ENCODE peak calls at places on chromosome 10, in eight cellular contexts. One of them, this sample, is unnamed.

GRCh38 chr10:124225468-124226270 is 132.3 kb upstream of the CHST15 start:
- DNase-seq in aorta: no peak
- DNase-seq in fibroblast of mammary gland: no peak
- DNase-seq in GM06990: no peak
- DNase-seq in left ventricle myocardium inferior: no peak
- DNase-seq in mucosa of descending colon: no peak
- DNase-seq in neuronal stem cell: no peak
- DNase-seq in retinal pigment epithelial cell: no peak
- DNase-seq in this sample: no peak

GRCh38 chr10:48383393-48383792 is 76.9 kb downstream of the MAPK8 start:
- DNase-seq in neuronal stem cell: no peak
- DNase-seq in mucosa of descending colon: no peak
- DNase-seq in aorta: no peak
- DNase-seq in GM06990: no peak
- DNase-seq in fibroblast of mammary gland: no peak
- DNase-seq in left ventricle myocardium inferior: no peak
- DNase-seq in retinal pigment epithelial cell: peak; percentile 39
- DNase-seq in this sample: no peak

GRCh38 chr10:24952146-24952700 is at the start of gene PRTFDC1:
- DNase-seq in retinal pigment epithelial cell: no peak
- DNase-seq in neuronal stem cell: peak; percentile 48
- DNase-seq in aorta: peak; percentile 63
- DNase-seq in GM06990: peak; percentile 59
- DNase-seq in mucosa of descending colon: peak; percentile 67
- DNase-seq in left ventricle myocardium inferior: peak; percentile 56
- DNase-seq in fibroblast of mammary gland: no peak
- DNase-seq in this sample: no peak

GRCh38 chr10:122050811-122051210 is 61.8 kb downstream of the TACC2 start:
- DNase-seq in fibroblast of mammary gland: no peak
- DNase-seq in GM06990: no peak
- DNase-seq in neuronal stem cell: no peak
- DNase-seq in mucosa of descending colon: no peak
- DNase-seq in aorta: no peak
- DNase-seq in left ventricle myocardium inferior: no peak
- DNase-seq in retinal pigment epithelial cell: no peak
- DNase-seq in this sample: no peak

GRCh38 chr10:103114876-103115275 is 78.2 kb downstream of the NT5C2 start:
- DNase-seq in mucosa of descending colon: no peak
- DNase-seq in fibroblast of mammary gland: no peak
- DNase-seq in neuronal stem cell: no peak
- DNase-seq in left ventricle myocardium inferior: no peak
- DNase-seq in aorta: no peak
- DNase-seq in retinal pigment epithelial cell: no peak
- DNase-seq in GM06990: no peak
- DNase-seq in this sample: no peak

GRCh38 chr10:91875779-91876178 is 33.5 kb downstream of the FGFBP3 start:
- DNase-seq in fibroblast of mammary gland: no peak
- DNase-seq in left ventricle myocardium inferior: no peak
- DNase-seq in retinal pigment epithelial cell: no peak
- DNase-seq in neuronal stem cell: no peak
- DNase-seq in aorta: no peak
- DNase-seq in mucosa of descending colon: no peak
- DNase-seq in GM06990: no peak
- DNase-seq in this sample: no peak

GRCh38 chr10:95661818-95662217 is 5.3 kb upstream of the ALDH18A1 start:
- DNase-seq in retinal pigment epithelial cell: no peak
- DNase-seq in GM06990: no peak
- DNase-seq in fibroblast of mammary gland: no peak
- DNase-seq in left ventricle myocardium inferior: no peak
- DNase-seq in neuronal stem cell: no peak
- DNase-seq in aorta: no peak
- DNase-seq in mucosa of descending colon: no peak
- DNase-seq in this sample: no peak

GRCh38 chr10:60963441-60964256 is 19.7 kb upstream of the RHOBTB1 start:
- DNase-seq in neuronal stem cell: no peak
- DNase-seq in fibroblast of mammary gland: peak; percentile 63
- DNase-seq in mucosa of descending colon: no peak
- DNase-seq in left ventricle myocardium inferior: no peak
- DNase-seq in retinal pigment epithelial cell: no peak
- DNase-seq in GM06990: no peak
- DNase-seq in aorta: no peak
- DNase-seq in this sample: no peak

GRCh38 chr10:119205926-119206602 is 1.3 kb upstream of the GRK5 start:
- DNase-seq in aorta: peak; percentile 82
- DNase-seq in mucosa of descending colon: peak; percentile 87
- DNase-seq in neuronal stem cell: no peak
- DNase-seq in fibroblast of mammary gland: no peak
- DNase-seq in left ventricle myocardium inferior: peak; percentile 83
- DNase-seq in GM06990: no peak
- DNase-seq in retinal pigment epithelial cell: no peak
- DNase-seq in this sample: peak; percentile 89

GRCh38 chr10:121597504-121598241 is 571 bp downstream of the FGFR2 start:
- DNase-seq in retinal pigment epithelial cell: no peak
- DNase-seq in GM06990: no peak
- DNase-seq in left ventricle myocardium inferior: no peak
- DNase-seq in aorta: peak; percentile 50
- DNase-seq in neuronal stem cell: peak; percentile 45
- DNase-seq in mucosa of descending colon: peak; percentile 60
- DNase-seq in fibroblast of mammary gland: no peak
- DNase-seq in this sample: no peak

GRCh38 chr10:29151011-29151410 is 137.9 kb upstream of the LYZL1 start:
- DNase-seq in mucosa of descending colon: no peak
- DNase-seq in aorta: no peak
- DNase-seq in retinal pigment epithelial cell: no peak
- DNase-seq in fibroblast of mammary gland: no peak
- DNase-seq in left ventricle myocardium inferior: no peak
- DNase-seq in GM06990: no peak
- DNase-seq in neuronal stem cell: peak; percentile 52
- DNase-seq in this sample: no peak

GRCh38 chr10:98270786-98271185 is 2.8 kb upstream of the LOXL4 start:
- DNase-seq in retinal pigment epithelial cell: no peak
- DNase-seq in aorta: no peak
- DNase-seq in GM06990: no peak
- DNase-seq in fibroblast of mammary gland: no peak
- DNase-seq in left ventricle myocardium inferior: no peak
- DNase-seq in neuronal stem cell: no peak
- DNase-seq in mucosa of descending colon: no peak
- DNase-seq in this sample: no peak

GRCh38 chr10:76318171-76318570 is 886.7 kb downstream of the LRMDA start:
- DNase-seq in fibroblast of mammary gland: no peak
- DNase-seq in aorta: no peak
- DNase-seq in left ventricle myocardium inferior: no peak
- DNase-seq in mucosa of descending colon: no peak
- DNase-seq in retinal pigment epithelial cell: no peak
- DNase-seq in neuronal stem cell: no peak
- DNase-seq in GM06990: no peak
- DNase-seq in this sample: no peak

GRCh38 chr10:101768791-101769170 is 7.1 kb downstream of the FGF8 start:
- DNase-seq in aorta: no peak
- DNase-seq in fibroblast of mammary gland: no peak
- DNase-seq in mucosa of descending colon: no peak
- DNase-seq in neuronal stem cell: no peak
- DNase-seq in retinal pigment epithelial cell: no peak
- DNase-seq in GM06990: no peak
- DNase-seq in left ventricle myocardium inferior: no peak
- DNase-seq in this sample: no peak

GRCh38 chr10:57785068-57785467 is 482.6 kb downstream of the IPMK start:
- DNase-seq in neuronal stem cell: no peak
- DNase-seq in GM06990: no peak
- DNase-seq in retinal pigment epithelial cell: no peak
- DNase-seq in fibroblast of mammary gland: no peak
- DNase-seq in left ventricle myocardium inferior: no peak
- DNase-seq in mucosa of descending colon: no peak
- DNase-seq in aorta: no peak
- DNase-seq in this sample: no peak

GRCh38 chr10:5999440-6000165 is 22.3 kb upstream of the IL15RA start:
- DNase-seq in GM06990: no peak
- DNase-seq in left ventricle myocardium inferior: no peak
- DNase-seq in mucosa of descending colon: no peak
- DNase-seq in aorta: no peak
- DNase-seq in fibroblast of mammary gland: no peak
- DNase-seq in neuronal stem cell: no peak
- DNase-seq in retinal pigment epithelial cell: no peak
- DNase-seq in this sample: peak; percentile 77

GRCh38 chr10:112389147-112389822 is 15.4 kb downstream of the ACSL5 start:
- DNase-seq in neuronal stem cell: no peak
- DNase-seq in aorta: peak; percentile 66
- DNase-seq in GM06990: peak; percentile 36
- DNase-seq in fibroblast of mammary gland: peak; percentile 54
- DNase-seq in mucosa of descending colon: no peak
- DNase-seq in retinal pigment epithelial cell: peak; percentile 46
- DNase-seq in left ventricle myocardium inferior: no peak
- DNase-seq in this sample: no peak

DNA sequence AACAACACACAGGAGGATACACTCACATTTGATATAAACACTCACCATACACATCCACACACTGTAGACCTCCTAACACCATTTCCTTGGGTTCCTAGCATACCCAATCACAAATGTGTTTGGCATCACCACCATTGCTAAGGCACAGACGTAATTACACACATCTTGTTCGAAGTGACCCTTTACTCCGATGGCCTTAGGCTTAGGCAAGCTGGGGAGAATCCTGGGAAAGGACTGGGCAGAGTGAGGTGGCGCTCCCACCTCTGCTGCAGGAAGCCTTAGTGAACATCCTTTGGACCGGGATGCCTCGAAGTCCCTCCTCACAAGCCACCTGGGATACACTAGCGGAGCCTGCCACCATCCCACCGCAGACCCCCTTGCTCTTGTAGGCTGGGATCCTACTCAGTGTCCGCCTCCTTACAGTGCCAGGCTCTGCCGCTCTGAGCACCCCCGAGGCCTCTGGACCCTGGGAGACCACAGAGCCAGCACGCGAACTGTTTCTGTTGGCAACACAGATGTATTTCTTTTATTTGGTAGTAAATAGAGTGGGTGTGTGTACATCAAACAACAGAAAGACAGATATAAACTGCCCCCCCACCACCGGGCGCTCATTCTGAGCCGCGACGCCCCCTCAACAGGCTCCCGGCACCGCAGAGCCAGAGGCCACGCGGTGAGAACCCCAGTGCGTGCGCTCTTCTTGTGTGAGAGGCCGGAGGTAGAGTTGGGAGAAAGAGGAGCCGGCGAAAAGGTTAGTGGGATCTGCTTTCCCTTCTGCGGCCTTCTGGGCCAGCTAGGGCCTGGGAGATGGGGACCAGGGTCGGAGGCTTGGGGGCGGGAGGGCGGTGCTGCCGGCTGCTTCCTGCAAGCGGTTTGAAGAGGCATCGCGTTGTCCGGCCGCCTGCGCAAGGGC is 5.9 kb upstream of the HMX2 start:
- DNase-seq in mucosa of descending colon: no peak
- DNase-seq in fibroblast of mammary gland: no peak
- DNase-seq in GM06990: no peak
- DNase-seq in aorta: no peak
- DNase-seq in neuronal stem cell: no peak
- DNase-seq in left ventricle myocardium inferior: no peak
- DNase-seq in retinal pigment epithelial cell: no peak
- DNase-seq in this sample: no peak
- H3K4me3 ChIP-seq in mucosa of descending colon: no peak overlapping the region
- H3K4me3 ChIP-seq in fibroblast of mammary gland: no peak overlapping the region
- H3K4me3 ChIP-seq in GM06990: no peak overlapping the region
- H3K4me3 ChIP-seq in aorta: no peak overlapping the region
- H3K4me3 ChIP-seq in neuronal stem cell: no peak overlapping the region
- H3K4me3 ChIP-seq in left ventricle myocardium inferior: peak overlapping the region; percentile 9
- H3K4me3 ChIP-seq in retinal pigment epithelial cell: no peak overlapping the region
- H3K4me3 ChIP-seq in this sample: no peak overlapping the region

DNA sequence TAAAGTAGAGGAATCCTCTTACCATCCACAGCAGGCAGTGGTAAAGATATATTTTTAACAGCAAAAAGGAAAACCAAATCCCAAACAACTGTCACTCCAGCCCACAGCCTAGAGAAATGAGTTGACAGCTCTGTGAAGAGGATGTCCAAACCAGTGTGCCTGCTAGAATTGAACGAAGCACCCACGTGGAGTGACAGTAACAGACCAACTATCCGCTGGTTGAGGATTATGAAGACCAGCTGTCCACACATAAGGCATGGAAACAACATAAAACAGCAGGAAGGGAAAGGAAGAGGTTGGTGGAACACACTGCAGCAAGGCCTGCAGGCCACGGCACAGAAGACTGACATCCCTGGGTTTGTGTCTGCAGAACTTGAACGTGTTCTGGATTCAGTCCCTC is 324.3 kb downstream of the BICC1 start:
- DNase-seq in retinal pigment epithelial cell: no peak
- DNase-seq in GM06990: no peak
- DNase-seq in mucosa of descending colon: no peak
- DNase-seq in neuronal stem cell: no peak
- DNase-seq in left ventricle myocardium inferior: no peak
- DNase-seq in aorta: no peak
- DNase-seq in fibroblast of mammary gland: no peak
- DNase-seq in this sample: no peak
- H3K4me3 ChIP-seq in retinal pigment epithelial cell: no peak overlapping the region
- H3K4me3 ChIP-seq in GM06990: no peak overlapping the region
- H3K4me3 ChIP-seq in mucosa of descending colon: no peak overlapping the region
- H3K4me3 ChIP-seq in neuronal stem cell: no peak overlapping the region
- H3K4me3 ChIP-seq in left ventricle myocardium inferior: no peak overlapping the region
- H3K4me3 ChIP-seq in aorta: no peak overlapping the region
- H3K4me3 ChIP-seq in fibroblast of mammary gland: no peak overlapping the region
- H3K4me3 ChIP-seq in this sample: no peak overlapping the region

GRCh38 chr10:11546581-11546980 is 64.9 kb downstream of the USP6NL start:
- DNase-seq in retinal pigment epithelial cell: no peak
- DNase-seq in neuronal stem cell: no peak
- DNase-seq in fibroblast of mammary gland: peak; percentile 28
- DNase-seq in mucosa of descending colon: no peak
- DNase-seq in left ventricle myocardium inferior: no peak
- DNase-seq in GM06990: no peak
- DNase-seq in aorta: no peak
- DNase-seq in this sample: no peak
- H3K4me3 ChIP-seq in retinal pigment epithelial cell: no peak overlapping the region
- H3K4me3 ChIP-seq in neuronal stem cell: no peak overlapping the region
- H3K4me3 ChIP-seq in fibroblast of mammary gland: no peak overlapping the region
- H3K4me3 ChIP-seq in mucosa of descending colon: no peak overlapping the region
- H3K4me3 ChIP-seq in left ventricle myocardium inferior: no peak overlapping the region
- H3K4me3 ChIP-seq in GM06990: no peak overlapping the region
- H3K4me3 ChIP-seq in aorta: no peak overlapping the region
- H3K4me3 ChIP-seq in this sample: no peak overlapping the region

GRCh38 chr10:8054498-8055407 is at the start of gene GATA3:
- DNase-seq in left ventricle myocardium inferior: peak; percentile 62
- DNase-seq in retinal pigment epithelial cell: no peak
- DNase-seq in fibroblast of mammary gland: no peak
- DNase-seq in aorta: peak; percentile 72
- DNase-seq in GM06990: peak; percentile 76
- DNase-seq in neuronal stem cell: peak; percentile 56
- DNase-seq in mucosa of descending colon: peak; percentile 85
- DNase-seq in this sample: no peak

GRCh38 chr10:8055420-8056349 is 1.2 kb downstream of the GATA3 start:
- DNase-seq in retinal pigment epithelial cell: no peak
- DNase-seq in mucosa of descending colon: no peak
- DNase-seq in fibroblast of mammary gland: no peak
- DNase-seq in neuronal stem cell: peak; percentile 9
- DNase-seq in left ventricle myocardium inferior: no peak
- DNase-seq in GM06990: peak; percentile 35
- DNase-seq in aorta: no peak
- DNase-seq in this sample: no peak

GRCh38 chr10:8057636-8058273 is 3.3 kb downstream of the GATA3 start:
- DNase-seq in aorta: no peak
- DNase-seq in mucosa of descending colon: no peak
- DNase-seq in retinal pigment epithelial cell: no peak
- DNase-seq in GM06990: no peak
- DNase-seq in neuronal stem cell: peak; percentile 11
- DNase-seq in left ventricle myocardium inferior: no peak
- DNase-seq in fibroblast of mammary gland: no peak
- DNase-seq in this sample: no peak

GRCh38 chr10:8056891-8057331 is 2.4 kb downstream of the GATA3 start:
- DNase-seq in neuronal stem cell: peak; percentile 17
- DNase-seq in GM06990: peak; percentile 38
- DNase-seq in retinal pigment epithelial cell: no peak
- DNase-seq in fibroblast of mammary gland: no peak
- DNase-seq in aorta: no peak
- DNase-seq in mucosa of descending colon: no peak
- DNase-seq in left ventricle myocardium inferior: no peak
- DNase-seq in this sample: no peak

GRCh38 chr10:8056378-8056777 is 1.9 kb downstream of the GATA3 start:
- DNase-seq in fibroblast of mammary gland: no peak
- DNase-seq in left ventricle myocardium inferior: no peak
- DNase-seq in retinal pigment epithelial cell: no peak
- DNase-seq in GM06990: no peak
- DNase-seq in aorta: no peak
- DNase-seq in neuronal stem cell: peak; percentile 15
- DNase-seq in mucosa of descending colon: no peak
- DNase-seq in this sample: no peak
- H3K4me3 ChIP-seq in fibroblast of mammary gland: no peak overlapping the region
- H3K4me3 ChIP-seq in left ventricle myocardium inferior: peak overlapping the region; percentile 66
- H3K4me3 ChIP-seq in retinal pigment epithelial cell: no peak overlapping the region
- H3K4me3 ChIP-seq in GM06990: peak overlapping the region; percentile 76
- H3K4me3 ChIP-seq in aorta: no peak overlapping the region
- H3K4me3 ChIP-seq in neuronal stem cell: no peak overlapping the region
- H3K4me3 ChIP-seq in mucosa of descending colon: no peak overlapping the region
- H3K4me3 ChIP-seq in this sample: peak overlapping the region; percentile 45